ENCODE peak calls at places on chromosomes 16 and 17, in four cellular contexts. G is tibial nerve, K is IMR-90, J is H1. N is an unnamed sample.

GRCh38 chr17:30279156-30279555 is 12.6 kb downstream of the BLMH start:
- DNase-seq in G (no peak), K (no peak), J (no peak), N (no peak)

GRCh38 chr16:77869997-77870813 is 81.8 kb downstream of the VAT1L start:
- DNase-seq in G (no peak), K (no peak), J (no peak), N (peak; percentile 52)

GRCh38 chr17:12395733-12396354 is 269.8 kb upstream of the MYOCD start:
- DNase-seq in G (no peak), K (no peak), J (peak; percentile 68), N (peak; percentile 2)

GRCh38 chr17:55420776-55421178 is 858 bp downstream of the MMD start:
- DNase-seq in G (peak; percentile 28), K (no peak), J (peak; percentile 56), N (peak; percentile 49)

GRCh38 chr17:2792541-2793169 is 3.6 kb upstream of the RAP1GAP2 start:
- DNase-seq in G (no peak), K (no peak), J (no peak), N (no peak)

GRCh38 chr16:85173981-85174751 is 61.9 kb upstream of the CIBAR2 start:
- DNase-seq in G (no peak), K (peak; percentile 89), J (no peak), N (peak; percentile 80)

GRCh38 chr17:40071720-40072480 is 9.1 kb downstream of the THRA start:
- DNase-seq in G (peak; percentile 79), K (no peak), J (no peak), N (peak; percentile 29)

GRCh38 chr17:39923836-39924690 is 3.3 kb downstream of the ORMDL3 start:
- DNase-seq in G (no peak), K (peak; percentile 49), J (no peak), N (peak; percentile 33)

GRCh38 chr16:87320510-87321227 is 3.5 kb upstream of the C16orf95 start:
- DNase-seq in G (no peak), K (no peak), J (no peak), N (no peak)

GRCh38 chr16:23629516-23629915 is 11.6 kb downstream of the PALB2 start:
- DNase-seq in G (no peak), K (no peak), J (no peak), N (no peak)

GRCh38 chr17:41098476-41098875 is 534 bp upstream of the KRTAP4-8 start:
- DNase-seq in G (no peak), K (peak; percentile 68), J (no peak), N (no peak)

GRCh38 chr16:10964891-10965326 is 20.5 kb downstream of the CLEC16A start:
- DNase-seq in G (no peak), K (no peak), J (no peak), N (no peak)

GRCh38 chr16:19926449-19927390 is 42.1 kb upstream of the GPRC5B start:
- DNase-seq in G (no peak), K (peak; percentile 76), J (no peak), N (no peak)

GRCh38 chr16:56451753-56452689 is 667 bp downstream of the OGFOD1 start:
- DNase-seq in G (no peak), K (peak; percentile 31), J (no peak), N (peak; percentile 32)

GRCh38 chr17:74237321-74237720 is 23.9 kb downstream of the TTYH2 start:
- DNase-seq in G (no peak), K (no peak), J (no peak), N (no peak)

GRCh38 chr17:48996696-48997102 is 486 bp upstream of the IGF2BP1 start:
- DNase-seq in G (no peak), K (no peak), J (no peak), N (no peak)

GRCh38 chr17:31269597-31269996 is 27.4 kb downstream of the OMG start:
- DNase-seq in G (no peak), K (peak; percentile 97), J (no peak), N (peak; percentile 59)

GRCh38 chr16:30374538-30374937 is at the start of gene MYL11:
- DNase-seq in G (no peak), K (no peak), J (no peak), N (no peak)

DNA sequence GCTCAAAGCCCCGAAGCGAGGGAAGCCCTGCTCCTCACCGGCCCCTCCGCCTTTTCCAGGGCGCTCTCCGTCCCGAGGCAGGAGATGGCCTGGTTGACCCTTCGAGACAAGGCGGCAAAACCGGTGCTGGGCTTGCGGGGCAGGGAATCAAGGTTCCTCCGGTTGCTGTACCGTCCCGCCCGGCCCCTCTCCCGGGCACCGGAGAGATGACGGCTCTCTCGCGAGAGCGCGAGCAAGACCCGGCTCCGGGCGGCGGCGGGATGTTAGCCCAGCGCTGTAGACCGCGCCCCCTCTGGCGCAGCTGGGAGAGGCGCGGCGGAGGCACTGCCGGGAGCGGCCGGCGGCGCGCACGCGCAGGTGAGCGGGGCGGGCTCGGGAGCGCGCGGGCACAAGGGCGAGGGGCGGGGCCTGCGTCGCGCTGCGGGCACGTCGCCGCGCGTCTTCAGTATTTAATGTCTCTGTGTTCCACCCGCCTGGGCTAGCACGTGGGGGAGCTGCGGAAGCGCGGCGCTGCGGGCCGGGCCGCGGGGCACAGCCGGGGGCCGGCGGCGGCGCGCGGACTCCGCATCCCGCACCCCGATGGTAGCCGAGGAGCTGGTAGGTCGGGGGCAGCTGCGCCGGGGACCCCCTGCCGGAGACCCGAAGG is at the start of gene AKAP1:
- DNase-seq in G (peak; percentile 89), K (peak; percentile 90), J (peak; percentile 95), N (peak; percentile 98)
- TF ChIP-seq CTCF in G (peak; percentile 36), K (peak; percentile 40), J (peak; percentile 43), N (no peak)

DNA sequence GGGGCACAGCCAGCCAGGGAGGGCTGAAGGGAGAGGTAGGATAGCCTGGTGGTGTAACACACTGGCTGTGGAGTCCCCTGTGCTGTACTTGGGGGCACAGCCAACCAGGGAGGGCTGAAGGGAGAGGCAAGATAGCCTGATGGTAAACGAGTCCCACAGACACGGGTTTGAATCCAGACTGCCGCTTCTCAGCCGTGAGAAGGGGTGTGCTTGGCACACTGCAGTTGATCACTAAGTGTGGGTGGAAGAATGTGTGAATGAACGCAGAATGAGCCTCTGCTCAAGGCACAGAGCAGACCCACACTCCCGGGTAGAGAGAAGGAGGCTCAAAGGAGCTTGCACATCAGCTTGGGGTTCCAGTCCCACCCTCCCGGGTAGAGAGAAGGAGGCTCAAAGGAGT is 71.4 kb downstream of the TIMM22 start:
- DNase-seq in G (no peak), K (no peak), J (no peak), N (no peak)
- H3K36me3 ChIP-seq in G (no peaks in the 10 kb centered on the region), K (peaks cover 57% of the 10 kb centered on the region), J (no peaks in the 10 kb centered on the region), N (peaks cover 6% of the 10 kb centered on the region)

GRCh38 chr17:1186923-1187771 is 7.4 kb upstream of the ABR start:
- DNase-seq in G (peak; percentile 68), K (peak; percentile 84), J (peak; percentile 90), N (peak; percentile 86)
- TF ChIP-seq CTCF in G (peak; percentile 98), K (peak; percentile 98), J (peak; percentile 98), N (peak; percentile 99)

DNA sequence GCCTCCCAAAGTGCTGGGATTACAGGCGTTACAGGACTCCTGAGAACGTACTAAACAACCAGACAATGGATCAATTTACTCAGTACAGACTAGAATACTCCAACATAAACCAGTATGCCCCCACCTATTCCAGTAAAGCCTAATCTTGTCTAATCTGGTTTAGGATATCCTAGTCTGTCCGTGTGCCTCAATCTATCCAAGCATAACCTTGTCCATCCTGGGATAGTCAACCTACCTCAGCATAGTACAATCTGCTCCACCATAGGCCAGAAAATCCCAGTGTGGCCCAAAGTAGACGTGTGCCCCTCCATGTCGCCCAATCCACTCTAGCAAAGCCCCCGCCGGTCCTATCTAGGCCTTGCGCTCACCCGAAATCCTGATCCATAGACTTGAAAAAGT is 617 bp downstream of the DVL2 start:
- DNase-seq in G (no peak), K (no peak), J (no peak), N (no peak)
- H3K36me3 ChIP-seq in G (peaks cover 14% of the 10 kb centered on the region), K (peaks cover 42% of the 10 kb centered on the region), J (peaks cover 20% of the 10 kb centered on the region), N (peaks cover 14% of the 10 kb centered on the region)

GRCh38 chr17:28571255-28572122 is at the start of gene PIGS:
- DNase-seq in G (peak; percentile 82), K (peak; percentile 87), J (peak; percentile 94), N (peak; percentile 91)

GRCh38 chr17:28569446-28569845 is 1.9 kb downstream of the PIGS start:
- DNase-seq in G (no peak), K (no peak), J (no peak), N (no peak)

GRCh38 chr17:28572294-28573099 is 1.2 kb upstream of the PIGS start:
- DNase-seq in G (no peak), K (no peak), J (no peak), N (no peak)

GRCh38 chr17:28573521-28573920 is 2.2 kb upstream of the PIGS start:
- DNase-seq in G (no peak), K (no peak), J (no peak), N (no peak)

GRCh38 chr17:28570716-28571254 is 539 bp downstream of the PIGS start:
- DNase-seq in G (no peak), K (no peak), J (peak; percentile 63), N (peak; percentile 44)
- TF ChIP-seq CTCF in G (no peak), K (no peak), J (no peak), N (no peak)

GRCh38 chr17:5014357-5014756 is 16.6 kb downstream of the KIF1C start:
- DNase-seq in G (no peak), K (no peak), J (no peak), N (no peak)
- H3K36me3 ChIP-seq in G (peaks cover 2% of the 10 kb centered on the region), K (peaks cover 51% of the 10 kb centered on the region), J (peaks cover 9% of the 10 kb centered on the region), N (peaks cover 35% of the 10 kb centered on the region)

DNA sequence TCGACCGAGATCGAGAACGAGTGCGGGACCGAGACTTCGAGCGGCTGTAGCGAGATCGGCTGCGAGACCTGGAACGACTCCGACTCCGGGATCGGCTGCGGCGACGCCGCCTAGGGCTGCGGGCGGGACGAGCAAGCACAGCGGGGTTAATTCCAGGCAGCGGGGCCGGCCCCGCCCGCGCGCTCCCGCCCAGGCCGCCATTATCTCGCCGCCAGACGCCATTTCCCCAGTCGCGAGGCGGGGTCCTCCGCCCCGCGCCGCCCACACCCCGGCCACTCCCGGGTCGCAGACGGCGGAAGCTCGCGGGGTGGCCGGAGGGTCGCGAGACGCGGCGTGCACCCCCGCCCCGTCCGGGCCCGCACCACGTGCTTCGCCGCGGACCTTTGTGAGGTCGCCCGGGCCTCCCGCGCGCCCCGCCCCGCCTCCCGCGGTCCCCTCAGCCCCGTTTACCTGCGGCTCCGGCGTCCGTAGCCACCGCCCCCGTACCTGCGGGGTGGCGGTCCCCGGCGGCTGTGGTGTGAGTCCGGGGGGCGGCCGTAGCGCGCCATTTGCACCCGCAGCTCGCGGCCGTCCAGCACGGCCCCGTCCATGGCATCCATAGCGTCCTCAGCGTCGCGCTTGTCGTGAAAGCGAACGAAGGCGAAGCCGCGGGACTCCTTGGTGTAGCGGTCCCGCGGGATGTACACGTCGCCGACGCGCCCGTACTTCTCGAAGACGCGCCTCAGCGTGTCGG is 616 bp downstream of the SRSF2 start:
- DNase-seq in G (peak; percentile 45), K (peak; percentile 60), J (peak; percentile 60), N (peak; percentile 80)
- TF ChIP-seq CTCF in G (peak; percentile 26), K (peak; percentile 35), J (peak; percentile 12), N (peak; percentile 30)

N was measured in cardiac muscle cell.